ENCODE peak calls at places on chromosome 4, in ten cellular contexts. One of them, this sample, is unnamed.

GRCh38 chr4:37826282-37827029 is at the start of gene PGM2:
- DNase-seq in activated CD8-positive, alpha-beta T cell treated with anti-CD3 and anti-CD28 coated beads for 36 hours: peak
- DNase-seq in suprapubic skin: peak
- DNase-seq in HL-60: peak
- DNase-seq in tibial nerve: peak
- DNase-seq in neural crest cell: peak
- DNase-seq in HFF-Myc: peak
- DNase-seq in CD4-positive, alpha-beta T cell: peak
- DNase-seq in tibial artery: peak
- DNase-seq in H1: peak
- DNase-seq in this sample: peak

GRCh38 chr4:5812506-5813229 is 80.2 kb downstream of the CRMP1 start:
- DNase-seq in neural crest cell: peak
- DNase-seq in CD4-positive, alpha-beta T cell: no peak
- DNase-seq in suprapubic skin: no peak
- DNase-seq in HL-60: peak
- DNase-seq in tibial nerve: peak
- DNase-seq in H1: no peak
- DNase-seq in HFF-Myc: peak
- DNase-seq in tibial artery: no peak
- DNase-seq in activated CD8-positive, alpha-beta T cell treated with anti-CD3 and anti-CD28 coated beads for 36 hours: peak
- DNase-seq in this sample: no peak

GRCh38 chr4:80049402-80049801 is 23.6 kb downstream of the ANTXR2 start:
- DNase-seq in activated CD8-positive, alpha-beta T cell treated with anti-CD3 and anti-CD28 coated beads for 36 hours: no peak
- DNase-seq in tibial artery: no peak
- DNase-seq in HL-60: no peak
- DNase-seq in CD4-positive, alpha-beta T cell: no peak
- DNase-seq in H1: no peak
- DNase-seq in suprapubic skin: no peak
- DNase-seq in HFF-Myc: no peak
- DNase-seq in tibial nerve: no peak
- DNase-seq in neural crest cell: no peak
- DNase-seq in this sample: no peak

GRCh38 chr4:131093303-131093702 is 1997.4 kb downstream of the C4orf33 start:
- DNase-seq in suprapubic skin: no peak
- DNase-seq in HFF-Myc: no peak
- DNase-seq in neural crest cell: no peak
- DNase-seq in tibial nerve: no peak
- DNase-seq in H1: no peak
- DNase-seq in CD4-positive, alpha-beta T cell: no peak
- DNase-seq in activated CD8-positive, alpha-beta T cell treated with anti-CD3 and anti-CD28 coated beads for 36 hours: no peak
- DNase-seq in tibial artery: no peak
- DNase-seq in HL-60: no peak
- DNase-seq in this sample: no peak

GRCh38 chr4:183468210-183469095 is 24.0 kb downstream of the CDKN2AIP start:
- DNase-seq in suprapubic skin: no peak
- DNase-seq in tibial nerve: no peak
- DNase-seq in H1: no peak
- DNase-seq in activated CD8-positive, alpha-beta T cell treated with anti-CD3 and anti-CD28 coated beads for 36 hours: no peak
- DNase-seq in tibial artery: no peak
- DNase-seq in neural crest cell: no peak
- DNase-seq in HFF-Myc: no peak
- DNase-seq in CD4-positive, alpha-beta T cell: no peak
- DNase-seq in HL-60: no peak
- DNase-seq in this sample: no peak

GRCh38 chr4:68388347-68388746 is 38.5 kb upstream of the YTHDC1 start:
- DNase-seq in tibial nerve: no peak
- DNase-seq in CD4-positive, alpha-beta T cell: no peak
- DNase-seq in HL-60: no peak
- DNase-seq in H1: no peak
- DNase-seq in neural crest cell: no peak
- DNase-seq in HFF-Myc: no peak
- DNase-seq in tibial artery: no peak
- DNase-seq in activated CD8-positive, alpha-beta T cell treated with anti-CD3 and anti-CD28 coated beads for 36 hours: no peak
- DNase-seq in suprapubic skin: no peak
- DNase-seq in this sample: no peak

GRCh38 chr4:111957992-111958391 is 187.3 kb upstream of the FAM241A start:
- DNase-seq in suprapubic skin: no peak
- DNase-seq in neural crest cell: no peak
- DNase-seq in HFF-Myc: no peak
- DNase-seq in HL-60: no peak
- DNase-seq in tibial artery: no peak
- DNase-seq in CD4-positive, alpha-beta T cell: no peak
- DNase-seq in tibial nerve: no peak
- DNase-seq in activated CD8-positive, alpha-beta T cell treated with anti-CD3 and anti-CD28 coated beads for 36 hours: no peak
- DNase-seq in H1: no peak
- DNase-seq in this sample: no peak

GRCh38 chr4:98746936-98747658 is 88.7 kb upstream of the TSPAN5 start:
- DNase-seq in tibial artery: no peak
- DNase-seq in tibial nerve: no peak
- DNase-seq in HFF-Myc: no peak
- DNase-seq in neural crest cell: no peak
- DNase-seq in suprapubic skin: no peak
- DNase-seq in H1: no peak
- DNase-seq in activated CD8-positive, alpha-beta T cell treated with anti-CD3 and anti-CD28 coated beads for 36 hours: no peak
- DNase-seq in CD4-positive, alpha-beta T cell: no peak
- DNase-seq in HL-60: no peak
- DNase-seq in this sample: no peak

GRCh38 chr4:169620846-169621228 is 459 bp downstream of the CLCN3 start:
- DNase-seq in activated CD8-positive, alpha-beta T cell treated with anti-CD3 and anti-CD28 coated beads for 36 hours: peak
- DNase-seq in tibial nerve: peak
- DNase-seq in HL-60: no peak
- DNase-seq in HFF-Myc: no peak
- DNase-seq in neural crest cell: no peak
- DNase-seq in H1: no peak
- DNase-seq in tibial artery: no peak
- DNase-seq in CD4-positive, alpha-beta T cell: peak
- DNase-seq in suprapubic skin: no peak
- DNase-seq in this sample: no peak

GRCh38 chr4:169619518-169619957 is 840 bp upstream of the CLCN3 start:
- DNase-seq in HL-60: no peak
- DNase-seq in HFF-Myc: no peak
- DNase-seq in activated CD8-positive, alpha-beta T cell treated with anti-CD3 and anti-CD28 coated beads for 36 hours: peak
- DNase-seq in H1: no peak
- DNase-seq in tibial nerve: peak
- DNase-seq in neural crest cell: no peak
- DNase-seq in suprapubic skin: no peak
- DNase-seq in tibial artery: no peak
- DNase-seq in CD4-positive, alpha-beta T cell: peak
- DNase-seq in this sample: no peak

GRCh38 chr4:169618986-169619385 is 1.4 kb upstream of the CLCN3 start:
- DNase-seq in tibial nerve: no peak
- DNase-seq in HL-60: no peak
- DNase-seq in activated CD8-positive, alpha-beta T cell treated with anti-CD3 and anti-CD28 coated beads for 36 hours: no peak
- DNase-seq in neural crest cell: no peak
- DNase-seq in HFF-Myc: no peak
- DNase-seq in suprapubic skin: no peak
- DNase-seq in CD4-positive, alpha-beta T cell: no peak
- DNase-seq in H1: no peak
- DNase-seq in tibial artery: no peak
- DNase-seq in this sample: no peak

GRCh38 chr4:169621754-169622481 is 1.5 kb downstream of the CLCN3 start:
- DNase-seq in neural crest cell: no peak
- DNase-seq in HFF-Myc: no peak
- DNase-seq in suprapubic skin: no peak
- DNase-seq in activated CD8-positive, alpha-beta T cell treated with anti-CD3 and anti-CD28 coated beads for 36 hours: peak
- DNase-seq in H1: no peak
- DNase-seq in CD4-positive, alpha-beta T cell: peak
- DNase-seq in HL-60: no peak
- DNase-seq in tibial artery: no peak
- DNase-seq in tibial nerve: no peak
- DNase-seq in this sample: no peak

GRCh38 chr4:169619958-169620845 is at the start of gene CLCN3:
- DNase-seq in suprapubic skin: peak
- DNase-seq in neural crest cell: peak
- DNase-seq in tibial nerve: peak
- DNase-seq in activated CD8-positive, alpha-beta T cell treated with anti-CD3 and anti-CD28 coated beads for 36 hours: peak
- DNase-seq in tibial artery: peak
- DNase-seq in HFF-Myc: no peak
- DNase-seq in HL-60: peak
- DNase-seq in CD4-positive, alpha-beta T cell: peak
- DNase-seq in H1: peak
- DNase-seq in this sample: peak
- TF ChIP-seq CTCF in suprapubic skin: no peak
- TF ChIP-seq CTCF in neural crest cell: peak
- TF ChIP-seq CTCF in tibial nerve: peak
- TF ChIP-seq CTCF in activated CD8-positive, alpha-beta T cell treated with anti-CD3 and anti-CD28 coated beads for 36 hours: no peak
- TF ChIP-seq CTCF in tibial artery: peak
- TF ChIP-seq CTCF in HFF-Myc: no peak
- TF ChIP-seq CTCF in HL-60: no peak
- TF ChIP-seq CTCF in CD4-positive, alpha-beta T cell: no peak
- TF ChIP-seq CTCF in H1: no peak
- TF ChIP-seq CTCF in this sample: no peak

DNA sequence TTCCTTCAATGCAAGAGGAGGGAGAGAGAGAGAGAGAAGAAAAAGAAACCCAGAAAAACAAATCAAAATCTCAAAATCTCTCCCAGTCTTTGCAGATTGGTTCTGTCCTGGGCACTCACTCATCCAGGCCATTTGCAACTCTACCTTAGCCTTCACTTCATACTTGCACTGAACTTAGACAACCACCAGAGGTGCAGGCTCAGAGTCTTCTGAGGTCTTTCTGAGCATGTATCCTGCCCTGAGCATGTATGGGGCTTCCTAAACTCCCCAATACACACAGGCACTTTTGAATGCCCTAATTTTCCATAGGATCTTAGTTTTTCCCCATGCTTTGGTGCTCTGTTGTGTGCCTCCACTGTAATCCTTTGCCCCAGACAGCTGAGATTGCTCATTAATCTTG is 2.9 kb downstream of the CFI start:
- DNase-seq in tibial artery: no peak
- DNase-seq in CD4-positive, alpha-beta T cell: no peak
- DNase-seq in H1: no peak
- DNase-seq in HFF-Myc: no peak
- DNase-seq in HL-60: no peak
- DNase-seq in suprapubic skin: no peak
- DNase-seq in activated CD8-positive, alpha-beta T cell treated with anti-CD3 and anti-CD28 coated beads for 36 hours: no peak
- DNase-seq in tibial nerve: no peak
- DNase-seq in neural crest cell: no peak
- DNase-seq in this sample: no peak
- TF ChIP-seq CTCF in tibial artery: no peak
- TF ChIP-seq CTCF in CD4-positive, alpha-beta T cell: no peak
- TF ChIP-seq CTCF in H1: peak
- TF ChIP-seq CTCF in HFF-Myc: no peak
- TF ChIP-seq CTCF in HL-60: no peak
- TF ChIP-seq CTCF in suprapubic skin: no peak
- TF ChIP-seq CTCF in activated CD8-positive, alpha-beta T cell treated with anti-CD3 and anti-CD28 coated beads for 36 hours: no peak
- TF ChIP-seq CTCF in tibial nerve: no peak
- TF ChIP-seq CTCF in neural crest cell: no peak
- TF ChIP-seq CTCF in this sample: no peak

DNA sequence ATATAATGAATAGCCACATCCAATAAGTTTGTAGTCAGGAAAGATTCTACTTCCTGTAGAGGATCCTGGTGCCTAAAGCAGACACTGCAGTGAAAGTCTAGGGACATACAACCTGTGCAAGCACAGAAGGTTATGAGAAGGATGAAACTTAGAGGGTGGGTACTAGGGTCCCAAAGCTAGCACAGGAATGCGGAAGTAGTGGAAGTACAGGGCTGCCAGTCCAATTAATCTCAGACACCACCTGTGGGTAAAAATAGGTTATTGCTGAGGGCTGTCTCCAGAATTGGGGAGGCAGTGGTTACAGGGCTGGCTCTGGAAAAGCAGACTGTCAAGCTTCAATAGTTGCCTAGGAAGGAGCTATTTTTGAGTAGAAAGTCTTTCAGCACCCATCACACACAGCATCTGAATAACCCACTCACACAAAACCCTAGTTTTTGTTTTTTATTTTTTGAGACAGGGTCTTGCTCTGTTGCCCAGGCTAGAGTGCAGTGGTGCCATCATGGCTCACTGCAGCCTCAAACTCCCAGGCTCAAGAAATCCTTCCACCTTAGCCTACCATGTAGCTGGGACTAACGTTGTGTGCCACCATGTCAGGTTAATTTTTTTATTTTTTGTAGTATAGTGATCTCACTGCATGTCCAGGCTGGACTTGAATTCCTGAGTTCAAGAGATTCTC is 50.8 kb upstream of the ELF2 start:
- DNase-seq in HL-60: no peak
- DNase-seq in suprapubic skin: no peak
- DNase-seq in activated CD8-positive, alpha-beta T cell treated with anti-CD3 and anti-CD28 coated beads for 36 hours: peak
- DNase-seq in H1: no peak
- DNase-seq in neural crest cell: no peak
- DNase-seq in tibial nerve: no peak
- DNase-seq in HFF-Myc: no peak
- DNase-seq in CD4-positive, alpha-beta T cell: no peak
- DNase-seq in tibial artery: no peak
- DNase-seq in this sample: peak
- TF ChIP-seq CTCF in HL-60: peak
- TF ChIP-seq CTCF in suprapubic skin: no peak
- TF ChIP-seq CTCF in activated CD8-positive, alpha-beta T cell treated with anti-CD3 and anti-CD28 coated beads for 36 hours: peak
- TF ChIP-seq CTCF in H1: peak
- TF ChIP-seq CTCF in neural crest cell: no peak
- TF ChIP-seq CTCF in tibial nerve: no peak
- TF ChIP-seq CTCF in HFF-Myc: no peak
- TF ChIP-seq CTCF in CD4-positive, alpha-beta T cell: peak
- TF ChIP-seq CTCF in tibial artery: no peak
- TF ChIP-seq CTCF in this sample: no peak

DNA sequence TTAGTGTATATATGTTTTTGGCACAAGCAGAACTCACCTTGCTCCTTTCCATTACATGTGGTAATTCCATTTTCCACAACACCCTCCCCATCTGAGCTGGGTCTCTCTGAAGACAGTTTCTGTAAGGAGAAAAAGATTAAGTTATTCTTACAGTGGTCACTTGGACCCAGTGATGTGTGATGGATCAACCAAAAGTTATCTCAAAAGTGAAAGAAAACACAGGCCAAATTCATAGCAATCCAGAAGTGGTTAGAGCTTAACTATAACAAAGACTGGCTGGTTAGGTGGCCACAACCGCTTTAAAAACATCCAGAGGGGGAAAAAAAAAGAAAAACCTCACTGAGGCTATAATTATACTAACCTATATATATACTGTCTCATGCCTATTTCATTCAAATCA is 123.7 kb downstream of the AFAP1 start:
- DNase-seq in HL-60: no peak
- DNase-seq in H1: no peak
- DNase-seq in neural crest cell: no peak
- DNase-seq in CD4-positive, alpha-beta T cell: no peak
- DNase-seq in tibial artery: no peak
- DNase-seq in suprapubic skin: no peak
- DNase-seq in activated CD8-positive, alpha-beta T cell treated with anti-CD3 and anti-CD28 coated beads for 36 hours: no peak
- DNase-seq in HFF-Myc: no peak
- DNase-seq in tibial nerve: no peak
- DNase-seq in this sample: no peak
- TF ChIP-seq CTCF in HL-60: no peak
- TF ChIP-seq CTCF in H1: no peak
- TF ChIP-seq CTCF in neural crest cell: no peak
- TF ChIP-seq CTCF in CD4-positive, alpha-beta T cell: no peak
- TF ChIP-seq CTCF in tibial artery: no peak
- TF ChIP-seq CTCF in suprapubic skin: no peak
- TF ChIP-seq CTCF in activated CD8-positive, alpha-beta T cell treated with anti-CD3 and anti-CD28 coated beads for 36 hours: no peak
- TF ChIP-seq CTCF in HFF-Myc: no peak
- TF ChIP-seq CTCF in tibial nerve: no peak
- TF ChIP-seq CTCF in this sample: no peak

This sample was measured in osteocyte.